ENCODE peak calls at places on chromosome 10, in four cellular contexts. G, V, Y and C are unnamed samples.

GRCh38 chr10:21740989-21741388 is 207.0 kb downstream of the MLLT10 start:
- DNase-seq in G (no peak), V (no peak), Y (no peak), C (no peak)

GRCh38 chr10:71606721-71607430 is 112.7 kb downstream of the C10orf105 start:
- DNase-seq in G (no peak), V (no peak), Y (no peak), C (no peak)

GRCh38 chr10:126012485-126012884 is 116.1 kb downstream of the FANK1 start:
- DNase-seq in G (peak), V (no peak), Y (no peak), C (no peak)

GRCh38 chr10:7853892-7854289 is 35.6 kb downstream of the TAF3 start:
- DNase-seq in G (no peak), V (no peak), Y (no peak), C (no peak)

GRCh38 chr10:1418031-1418550 is 319.2 kb downstream of the ADARB2 start:
- DNase-seq in G (no peak), V (no peak), Y (no peak), C (no peak)

GRCh38 chr10:88386878-88387773 is 196.0 kb downstream of the RNLS start:
- DNase-seq in G (peak), V (peak), Y (peak), C (no peak)

GRCh38 chr10:78551184-78552005 is 517.4 kb upstream of the ZMIZ1 start:
- DNase-seq in G (no peak), V (peak), Y (no peak), C (no peak)

GRCh38 chr10:44306147-44306710 is 78.7 kb downstream of the CXCL12 start:
- DNase-seq in G (peak), V (no peak), Y (peak), C (no peak)

DNA sequence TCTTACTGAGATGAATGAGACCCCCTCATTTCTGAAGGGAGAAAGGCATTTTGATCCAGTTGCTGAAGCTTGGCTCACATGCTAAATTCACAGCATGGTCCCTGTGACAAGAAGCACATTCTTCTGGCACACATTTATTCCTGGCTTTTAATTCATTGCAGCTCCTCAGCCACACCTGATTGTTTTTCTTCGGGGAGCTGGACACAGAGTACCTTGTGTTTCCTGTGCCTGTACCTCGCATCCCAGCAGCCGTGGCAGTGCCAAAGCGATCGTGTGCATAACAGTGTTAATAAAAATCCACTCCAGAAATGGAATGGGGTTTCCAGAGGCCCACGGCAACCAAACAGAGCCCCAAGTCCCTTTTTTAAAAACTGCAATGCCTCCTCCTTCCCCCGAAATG is 615.3 kb upstream of the MGMT start:
- DNase-seq in G (no peak), V (no peak), Y (no peak), C (no peak)
- TF ChIP-seq CTCF in G (no peak), V (no peak), Y (no peak), C (no peak)

GRCh38 chr10:90579602-90580242 is 278.1 kb downstream of the HTR7 start:
- DNase-seq in G (peak), V (no peak), Y (no peak), C (no peak)
- TF ChIP-seq CTCF in G (peak), V (no peak), Y (peak), C (no peak)

GRCh38 chr10:116879817-116880216 is 30.5 kb downstream of the ENO4 start:
- DNase-seq in G (no peak), V (no peak), Y (no peak), C (no peak)

GRCh38 chr10:116878123-116878522 is 28.8 kb downstream of the ENO4 start:
- DNase-seq in G (no peak), V (no peak), Y (no peak), C (no peak)

GRCh38 chr10:116886772-116887171 is 37.5 kb downstream of the ENO4 start:
- DNase-seq in G (no peak), V (no peak), Y (no peak), C (no peak)

GRCh38 chr10:116880716-116881440 is 31.6 kb downstream of the ENO4 start:
- DNase-seq in G (no peak), V (no peak), Y (no peak), C (no peak)

GRCh38 chr10:116882631-116883030 is 33.3 kb downstream of the ENO4 start:
- DNase-seq in G (no peak), V (no peak), Y (no peak), C (no peak)
- TF ChIP-seq CTCF in G (no peak), V (no peak), Y (no peak), C (no peak)

GRCh38 chr10:118568327-118568848 is 27.1 kb downstream of the PRLHR start:
- DNase-seq in G (peak), V (peak), Y (peak), C (no peak)
- TF ChIP-seq CTCF in G (peak), V (peak), Y (peak), C (peak)

GRCh38 chr10:105017116-105017515 is 376.0 kb downstream of the SORCS3 start:
- DNase-seq in G (no peak), V (no peak), Y (no peak), C (no peak)
- TF ChIP-seq CTCF in G (no peak), V (no peak), Y (no peak), C (no peak)

GRCh38 chr10:18606051-18606730 is 45.2 kb downstream of the NSUN6 start:
- DNase-seq in G (no peak), V (no peak), Y (no peak), C (no peak)

GRCh38 chr10:18608581-18608980 is 42.8 kb downstream of the NSUN6 start:
- DNase-seq in G (no peak), V (no peak), Y (no peak), C (no peak)

GRCh38 chr10:18610517-18610916 is 40.9 kb downstream of the NSUN6 start:
- DNase-seq in G (peak), V (no peak), Y (no peak), C (no peak)

GRCh38 chr10:18607979-18608378 is 43.4 kb downstream of the NSUN6 start:
- DNase-seq in G (peak), V (no peak), Y (no peak), C (no peak)

GRCh38 chr10:18607503-18607902 is 43.9 kb downstream of the NSUN6 start:
- DNase-seq in G (peak), V (no peak), Y (peak), C (no peak)
- TF ChIP-seq CTCF in G (no peak), V (no peak), Y (no peak), C (no peak)

GRCh38 chr10:5596611-5597341 is 69.6 kb downstream of the ASB13 start:
- DNase-seq in G (no peak), V (no peak), Y (no peak), C (no peak)
- TF ChIP-seq CTCF in G (no peak), V (no peak), Y (no peak), C (no peak)